ENCODE peak calls at places on chromosomes 11 and 22, in four cellular contexts. One of them, this sample, is unnamed.

GRCh38 chr22:49214976-49215375 is 612.7 kb downstream of the BRD1 start:
- DNase-seq in NB4: no peak
- DNase-seq in dorsolateral prefrontal cortex: no peak
- DNase-seq in gastrocnemius medialis: no peak
- DNase-seq in this sample: no peak

GRCh38 chr11:62839050-62840015 is at the start of gene WDR74:
- DNase-seq in gastrocnemius medialis: peak
- DNase-seq in dorsolateral prefrontal cortex: peak
- DNase-seq in NB4: peak
- DNase-seq in this sample: peak

GRCh38 chr11:110991621-110992355 is 253.7 kb upstream of the POU2AF2 start:
- DNase-seq in gastrocnemius medialis: peak
- DNase-seq in NB4: no peak
- DNase-seq in dorsolateral prefrontal cortex: no peak
- DNase-seq in this sample: no peak

GRCh38 chr22:24867327-24868022 is 61.5 kb downstream of the SGSM1 start:
- DNase-seq in dorsolateral prefrontal cortex: no peak
- DNase-seq in gastrocnemius medialis: no peak
- DNase-seq in NB4: no peak
- DNase-seq in this sample: no peak

GRCh38 chr11:58616594-58616993 is 5.9 kb upstream of the CNTF start:
- DNase-seq in gastrocnemius medialis: peak
- DNase-seq in dorsolateral prefrontal cortex: no peak
- DNase-seq in NB4: no peak
- DNase-seq in this sample: no peak

GRCh38 chr11:130037058-130037457 is 32.6 kb upstream of the APLP2 start:
- DNase-seq in NB4: no peak
- DNase-seq in gastrocnemius medialis: no peak
- DNase-seq in dorsolateral prefrontal cortex: no peak
- DNase-seq in this sample: no peak

GRCh38 chr11:65559951-65560537 is 1.9 kb upstream of the LTBP3 start:
- DNase-seq in dorsolateral prefrontal cortex: no peak
- DNase-seq in NB4: no peak
- DNase-seq in gastrocnemius medialis: no peak
- DNase-seq in this sample: no peak

GRCh38 chr22:28630185-28630580 is 49.5 kb downstream of the TTC28 start:
- DNase-seq in NB4: no peak
- DNase-seq in gastrocnemius medialis: no peak
- DNase-seq in dorsolateral prefrontal cortex: no peak
- DNase-seq in this sample: no peak

GRCh38 chr11:5280582-5281102 is 10.9 kb upstream of the HBE1 start:
- DNase-seq in gastrocnemius medialis: no peak
- DNase-seq in NB4: peak
- DNase-seq in dorsolateral prefrontal cortex: peak
- DNase-seq in this sample: peak

GRCh38 chr22:40310771-40311120 is 35.6 kb upstream of the ADSL start:
- DNase-seq in dorsolateral prefrontal cortex: no peak
- DNase-seq in gastrocnemius medialis: no peak
- DNase-seq in NB4: no peak
- DNase-seq in this sample: no peak

GRCh38 chr11:81444306-81444705 is 1289.4 kb downstream of the FAM181B start:
- DNase-seq in NB4: no peak
- DNase-seq in gastrocnemius medialis: no peak
- DNase-seq in dorsolateral prefrontal cortex: peak
- DNase-seq in this sample: no peak
- TF ChIP-seq CTCF in NB4: peak
- TF ChIP-seq CTCF in gastrocnemius medialis: no peak
- TF ChIP-seq CTCF in dorsolateral prefrontal cortex: peak
- TF ChIP-seq CTCF in this sample: peak

DNA sequence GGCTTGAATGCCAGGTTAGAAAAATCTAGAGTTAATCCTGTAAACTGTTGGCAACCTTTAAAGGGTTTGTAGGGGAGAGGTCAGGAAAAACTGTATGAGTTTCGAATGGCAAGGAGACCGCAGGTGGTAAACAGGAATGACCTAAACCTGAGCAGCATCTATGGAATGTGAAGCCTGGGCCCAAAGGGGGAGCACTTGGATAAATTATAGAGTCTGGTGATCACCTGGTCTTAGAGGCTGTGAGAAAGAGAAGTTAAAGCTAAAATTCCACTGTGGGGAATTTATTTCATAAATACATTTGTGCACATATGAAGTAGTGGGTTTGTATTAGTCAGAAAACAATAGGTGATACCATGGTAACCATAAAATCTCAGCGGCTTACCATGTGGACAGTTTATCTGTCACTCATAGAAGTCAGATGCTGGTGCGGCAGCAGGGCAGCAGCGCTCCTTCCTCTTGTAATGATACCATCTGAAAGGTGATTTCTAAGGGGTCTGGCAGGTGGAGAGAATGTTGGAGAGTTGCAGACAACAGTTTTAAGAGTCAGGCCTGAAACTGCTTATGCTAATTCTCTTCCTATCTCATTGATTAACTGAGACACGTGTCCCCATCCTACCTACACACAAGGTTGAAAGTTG is 1104.4 kb upstream of the CCDC90B start:
- DNase-seq in dorsolateral prefrontal cortex: no peak
- DNase-seq in NB4: no peak
- DNase-seq in gastrocnemius medialis: no peak
- DNase-seq in this sample: no peak
- TF ChIP-seq CTCF in dorsolateral prefrontal cortex: no peak
- TF ChIP-seq CTCF in NB4: no peak
- TF ChIP-seq CTCF in gastrocnemius medialis: no peak
- TF ChIP-seq CTCF in this sample: no peak

GRCh38 chr11:95507794-95508193 is 276.8 kb upstream of the SESN3 start:
- DNase-seq in gastrocnemius medialis: no peak
- DNase-seq in dorsolateral prefrontal cortex: no peak
- DNase-seq in NB4: peak
- DNase-seq in this sample: no peak
- TF ChIP-seq CTCF in gastrocnemius medialis: no peak
- TF ChIP-seq CTCF in dorsolateral prefrontal cortex: no peak
- TF ChIP-seq CTCF in NB4: peak
- TF ChIP-seq CTCF in this sample: no peak

GRCh38 chr11:34206598-34207300 is 101.3 kb downstream of the NAT10 start:
- DNase-seq in gastrocnemius medialis: no peak
- DNase-seq in dorsolateral prefrontal cortex: no peak
- DNase-seq in NB4: peak
- DNase-seq in this sample: peak

GRCh38 chr11:34213366-34213765 is 107.9 kb downstream of the NAT10 start:
- DNase-seq in NB4: no peak
- DNase-seq in dorsolateral prefrontal cortex: no peak
- DNase-seq in gastrocnemius medialis: no peak
- DNase-seq in this sample: no peak

GRCh38 chr11:34207487-34207886 is 102.1 kb downstream of the NAT10 start:
- DNase-seq in dorsolateral prefrontal cortex: no peak
- DNase-seq in NB4: no peak
- DNase-seq in gastrocnemius medialis: no peak
- DNase-seq in this sample: no peak

GRCh38 chr11:34208266-34209135 is 103.1 kb downstream of the NAT10 start:
- DNase-seq in dorsolateral prefrontal cortex: no peak
- DNase-seq in gastrocnemius medialis: no peak
- DNase-seq in NB4: peak
- DNase-seq in this sample: no peak

GRCh38 chr11:34209809-34210208 is 104.4 kb downstream of the NAT10 start:
- DNase-seq in dorsolateral prefrontal cortex: no peak
- DNase-seq in NB4: no peak
- DNase-seq in gastrocnemius medialis: no peak
- DNase-seq in this sample: no peak
- TF ChIP-seq CTCF in dorsolateral prefrontal cortex: no peak
- TF ChIP-seq CTCF in NB4: no peak
- TF ChIP-seq CTCF in gastrocnemius medialis: no peak
- TF ChIP-seq CTCF in this sample: no peak

GRCh38 chr22:25899566-25899965 is 157.6 kb downstream of the MYO18B start:
- DNase-seq in gastrocnemius medialis: no peak
- DNase-seq in dorsolateral prefrontal cortex: no peak
- DNase-seq in NB4: no peak
- DNase-seq in this sample: no peak

GRCh38 chr22:25900880-25901279 is 158.9 kb downstream of the MYO18B start:
- DNase-seq in dorsolateral prefrontal cortex: peak
- DNase-seq in NB4: peak
- DNase-seq in gastrocnemius medialis: peak
- DNase-seq in this sample: no peak

GRCh38 chr22:25896592-25896991 is 154.6 kb downstream of the MYO18B start:
- DNase-seq in NB4: no peak
- DNase-seq in dorsolateral prefrontal cortex: no peak
- DNase-seq in gastrocnemius medialis: no peak
- DNase-seq in this sample: no peak

GRCh38 chr22:25900390-25900789 is 158.4 kb downstream of the MYO18B start:
- DNase-seq in gastrocnemius medialis: no peak
- DNase-seq in NB4: no peak
- DNase-seq in dorsolateral prefrontal cortex: no peak
- DNase-seq in this sample: no peak

GRCh38 chr22:25898707-25899365 is 156.8 kb downstream of the MYO18B start:
- DNase-seq in dorsolateral prefrontal cortex: no peak
- DNase-seq in NB4: peak
- DNase-seq in gastrocnemius medialis: no peak
- DNase-seq in this sample: no peak
- TF ChIP-seq CTCF in dorsolateral prefrontal cortex: no peak
- TF ChIP-seq CTCF in NB4: peak
- TF ChIP-seq CTCF in gastrocnemius medialis: no peak
- TF ChIP-seq CTCF in this sample: peak

DNA sequence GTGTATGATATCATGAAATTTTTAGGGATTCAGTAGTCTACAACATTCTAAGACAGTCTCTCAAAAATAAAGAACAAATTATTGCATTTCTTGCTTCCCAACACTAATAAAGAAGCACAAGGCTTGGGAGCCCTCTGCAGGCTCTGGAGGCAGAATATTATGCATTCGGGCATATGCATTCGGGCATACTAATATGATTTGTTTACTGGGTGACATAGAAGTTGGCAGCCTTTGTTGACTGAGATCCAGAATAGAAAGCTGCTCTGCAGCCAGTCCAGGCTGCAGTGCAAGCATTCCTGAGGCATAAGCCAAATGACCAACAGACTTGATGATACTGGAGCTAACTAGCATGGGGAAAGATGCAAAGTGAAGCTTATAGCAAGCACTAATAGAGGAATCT is 945.5 kb downstream of the OPCML start:
- DNase-seq in gastrocnemius medialis: no peak
- DNase-seq in NB4: no peak
- DNase-seq in dorsolateral prefrontal cortex: no peak
- DNase-seq in this sample: no peak
- TF ChIP-seq CTCF in gastrocnemius medialis: no peak
- TF ChIP-seq CTCF in NB4: no peak
- TF ChIP-seq CTCF in dorsolateral prefrontal cortex: no peak
- TF ChIP-seq CTCF in this sample: no peak

DNA sequence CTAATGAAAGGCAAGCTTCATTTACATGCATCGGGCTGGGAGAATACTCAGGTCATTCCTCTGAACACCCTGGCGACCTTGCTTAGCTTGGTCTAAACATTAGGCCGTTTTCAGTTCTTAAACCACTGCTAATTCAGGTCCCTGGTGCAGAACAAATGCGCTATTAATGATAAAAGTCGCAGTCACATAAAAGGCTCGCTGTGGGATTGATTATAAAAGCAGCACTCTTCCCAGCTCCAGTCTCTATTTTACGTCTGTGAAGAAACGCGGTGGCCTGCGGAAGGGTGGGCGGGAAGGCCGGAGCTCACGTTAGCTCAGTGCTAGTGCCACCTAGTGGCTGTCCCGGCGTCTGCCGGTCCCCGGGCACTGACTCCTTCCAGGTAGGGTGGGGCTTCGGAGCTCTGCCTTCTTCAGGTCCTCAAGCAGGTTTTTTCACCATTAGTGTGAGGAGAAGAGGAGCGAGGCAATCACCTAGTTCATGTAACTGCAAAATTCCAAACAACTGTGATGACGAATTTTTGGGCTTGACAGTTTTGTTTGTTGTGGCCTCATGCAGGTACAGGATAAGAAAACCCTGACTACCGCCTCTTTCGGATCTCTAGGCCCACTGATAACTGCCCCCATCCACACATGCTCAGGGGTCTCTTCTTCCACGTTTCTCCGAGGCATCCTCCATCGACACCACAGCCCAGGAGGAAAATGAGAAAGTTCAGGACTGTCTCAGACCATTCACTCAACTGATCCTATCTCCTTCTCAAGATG is 66.5 kb upstream of the CLMP start:
- DNase-seq in NB4: peak
- DNase-seq in dorsolateral prefrontal cortex: peak
- DNase-seq in gastrocnemius medialis: peak
- DNase-seq in this sample: peak
- TF ChIP-seq CTCF in NB4: peak
- TF ChIP-seq CTCF in dorsolateral prefrontal cortex: peak
- TF ChIP-seq CTCF in gastrocnemius medialis: peak
- TF ChIP-seq CTCF in this sample: peak

GRCh38 chr11:63870351-63871197 is 31.7 kb downstream of the MARK2 start:
- DNase-seq in gastrocnemius medialis: no peak
- DNase-seq in NB4: no peak
- DNase-seq in dorsolateral prefrontal cortex: no peak
- DNase-seq in this sample: no peak

GRCh38 chr11:63873381-63873780 is 34.5 kb downstream of the MARK2 start:
- DNase-seq in NB4: peak
- DNase-seq in dorsolateral prefrontal cortex: no peak
- DNase-seq in gastrocnemius medialis: no peak
- DNase-seq in this sample: no peak

GRCh38 chr11:63874511-63874910 is 35.6 kb downstream of the MARK2 start:
- DNase-seq in dorsolateral prefrontal cortex: no peak
- DNase-seq in gastrocnemius medialis: no peak
- DNase-seq in NB4: no peak
- DNase-seq in this sample: no peak

GRCh38 chr11:63872833-63873201 is 33.9 kb downstream of the MARK2 start:
- DNase-seq in NB4: no peak
- DNase-seq in dorsolateral prefrontal cortex: no peak
- DNase-seq in gastrocnemius medialis: no peak
- DNase-seq in this sample: no peak

GRCh38 chr11:63871962-63872832 is 33.3 kb downstream of the MARK2 start:
- DNase-seq in NB4: peak
- DNase-seq in dorsolateral prefrontal cortex: peak
- DNase-seq in gastrocnemius medialis: peak
- DNase-seq in this sample: peak
- TF ChIP-seq CTCF in NB4: peak
- TF ChIP-seq CTCF in dorsolateral prefrontal cortex: peak
- TF ChIP-seq CTCF in gastrocnemius medialis: peak
- TF ChIP-seq CTCF in this sample: no peak

GRCh38 chr11:396948-397548 is 3.0 kb downstream of the PKP3 start:
- DNase-seq in NB4: no peak
- DNase-seq in dorsolateral prefrontal cortex: peak
- DNase-seq in gastrocnemius medialis: no peak
- DNase-seq in this sample: no peak
- TF ChIP-seq CTCF in NB4: no peak
- TF ChIP-seq CTCF in dorsolateral prefrontal cortex: peak
- TF ChIP-seq CTCF in gastrocnemius medialis: peak
- TF ChIP-seq CTCF in this sample: no peak

This sample was measured in nephron progenitor cell.